ENCODE peak calls at places on chromosomes 11 and 22, in nine cellular contexts. J is fibroblast of pulmonary artery; S is heart right ventricle; N is progenitor cell of endocrine pancreas; U is activated CD4-positive, alpha-beta T cell treated with anti-CD3 and anti-CD28 coated beads, Interleukin-2, amount 50 U/mL, for 4 hours; V is T follicular helper cell; F is activated naive CD8-positive, alpha-beta T cell treated with anti-CD3 and anti-CD28 coated beads, Interleukin-2, amount 50 U/mL, for 16 hours; E is NCI-H345; B is Karpas-422. T is an unnamed sample.

GRCh38 chr11:48103621-48104561 is 112.7 kb upstream of the OR4B1 start:
- DNase-seq in E (peak), B (peak), S (no peak), J (peak), N (no peak), F (no peak), V (no peak), U (no peak), T (peak)

GRCh38 chr22:45429921-45430775 is 16.7 kb downstream of the RIBC2 start:
- DNase-seq in S (no peak), B (no peak), J (no peak), N (no peak), U (no peak), V (no peak), E (no peak), F (no peak), T (no peak)

GRCh38 chr22:47166446-47167016 is 404.1 kb downstream of the TBC1D22A start:
- DNase-seq in U (no peak), S (no peak), B (no peak), J (no peak), F (no peak), N (no peak), V (no peak), E (no peak), T (no peak)

GRCh38 chr22:50173983-50174355 is 3.4 kb downstream of the PANX2 start:
- DNase-seq in J (no peak), E (no peak), B (peak), F (no peak), U (no peak), S (no peak), N (no peak), V (no peak), T (no peak)

GRCh38 chr11:61650781-61651571 is 29.2 kb upstream of the DAGLA start:
- DNase-seq in B (no peak), S (no peak), V (no peak), F (no peak), E (no peak), N (no peak), U (no peak), J (no peak), T (no peak)

GRCh38 chr22:45072322-45072903 is 62.6 kb upstream of the PHF21B start:
- DNase-seq in F (no peak), E (no peak), B (no peak), N (no peak), V (no peak), S (no peak), U (no peak), J (peak), T (peak)

GRCh38 chr11:129639300-129639699 is 176.3 kb upstream of the TMEM45B start:
- DNase-seq in S (no peak), U (no peak), N (no peak), B (no peak), V (no peak), F (no peak), J (peak), E (no peak), T (peak)

GRCh38 chr11:23988381-23989006 is 508.4 kb upstream of the LUZP2 start:
- DNase-seq in J (peak), V (no peak), U (no peak), B (no peak), F (no peak), N (no peak), S (no peak), E (no peak), T (no peak)

GRCh38 chr22:29457730-29458129 is 19.3 kb downstream of the RFPL1 start:
- DNase-seq in V (no peak), U (no peak), J (peak), B (peak), S (no peak), N (no peak), E (peak), F (no peak), T (peak)

GRCh38 chr11:123063396-123064267 is 1.7 kb upstream of the HSPA8 start:
- DNase-seq in E (peak), J (peak), V (no peak), F (no peak), B (peak), U (no peak), S (peak), N (no peak), T (peak)

GRCh38 chr11:120432056-120433018 is 79.2 kb upstream of the GRIK4 start:
- DNase-seq in E (no peak), B (no peak), N (no peak), V (no peak), U (no peak), J (peak), S (peak), F (no peak), T (peak)

GRCh38 chr22:49296561-49296960 is 531.1 kb downstream of the BRD1 start:
- DNase-seq in B (no peak), V (no peak), E (no peak), J (no peak), S (no peak), N (peak), U (no peak), F (no peak), T (no peak)

GRCh38 chr11:123194308-123195181 is 503 bp downstream of the CLMP start:
- DNase-seq in U (no peak), J (peak), S (no peak), N (peak), B (no peak), F (no peak), V (no peak), E (peak), T (no peak)

GRCh38 chr22:38163844-38164577 is 17.6 kb downstream of the PLA2G6 start:
- DNase-seq in F (no peak), E (no peak), N (no peak), J (no peak), U (no peak), B (no peak), S (no peak), V (no peak), T (no peak)

GRCh38 chr11:17169876-17170275 is 37.9 kb downstream of the PIK3C2A start:
- DNase-seq in F (no peak), J (no peak), E (no peak), S (no peak), V (no peak), U (no peak), N (no peak), B (no peak), T (no peak)

GRCh38 chr11:17578958-17579357 is 31.9 kb downstream of the OTOG start:
- DNase-seq in J (no peak), V (no peak), U (no peak), S (no peak), B (no peak), N (no peak), E (no peak), F (no peak), T (no peak)

GRCh38 chr22:19811811-19812771 is 42.6 kb downstream of the GNB1L start:
- DNase-seq in U (no peak), N (no peak), F (no peak), J (no peak), B (no peak), S (no peak), V (no peak), E (no peak), T (no peak)

GRCh38 chr11:13880719-13881118 is 81.8 kb upstream of the SPON1 start:
- DNase-seq in E (no peak), F (no peak), J (no peak), B (no peak), N (no peak), U (no peak), V (no peak), S (no peak), T (peak)

GRCh38 chr11:33835143-33835878 is 56.6 kb downstream of the LMO2 start:
- DNase-seq in E (peak), B (peak), S (no peak), U (no peak), J (peak), N (no peak), F (no peak), V (no peak), T (no peak)

GRCh38 chr11:134449713-134450112 is 37.7 kb upstream of the B3GAT1 start:
- DNase-seq in U (no peak), J (no peak), N (no peak), V (no peak), S (no peak), B (no peak), F (no peak), E (peak), T (no peak)

GRCh38 chr22:29782061-29782845 is 15.1 kb downstream of the UQCR10 start:
- DNase-seq in V (no peak), U (no peak), S (peak), J (peak), E (no peak), F (no peak), B (no peak), N (no peak), T (peak)

GRCh38 chr11:124760205-124760652 is 1.9 kb downstream of the ESAM start:
- DNase-seq in F (no peak), B (no peak), V (no peak), J (no peak), S (peak), U (no peak), E (no peak), N (no peak), T (no peak)

GRCh38 chr11:86719781-86720463 is 47.5 kb upstream of the ME3 start:
- DNase-seq in F (no peak), V (no peak), J (peak), N (no peak), S (no peak), B (no peak), U (no peak), E (no peak), T (peak)

GRCh38 chr11:121082670-121083069 is 18.4 kb upstream of the TECTA start:
- DNase-seq in F (no peak), J (peak), S (no peak), U (no peak), V (no peak), B (no peak), E (no peak), N (peak), T (no peak)

GRCh38 chr11:122649133-122649532 is 6.4 kb upstream of the UBASH3B start:
- DNase-seq in J (no peak), U (no peak), V (no peak), E (no peak), N (no peak), F (no peak), S (no peak), B (no peak), T (no peak)

GRCh38 chr11:124717786-124718634 is 21.7 kb upstream of the NRGN start:
- DNase-seq in S (peak), V (peak), N (no peak), F (no peak), E (peak), B (no peak), U (no peak), J (peak), T (no peak)

GRCh38 chr22:49767355-49768062 is 60.2 kb downstream of the BRD1 start:
- DNase-seq in V (no peak), S (no peak), N (no peak), B (peak), F (no peak), U (peak), J (peak), E (peak), T (peak)

GRCh38 chr22:41273128-41273527 is 12.9 kb downstream of the RANGAP1 start:
- DNase-seq in F (no peak), N (no peak), V (no peak), J (no peak), B (no peak), E (no peak), U (no peak), S (no peak), T (no peak)

GRCh38 chr11:108302121-108302785 is 79.4 kb downstream of the ATM start:
- DNase-seq in B (no peak), N (no peak), V (no peak), J (peak), E (no peak), S (no peak), F (no peak), U (no peak), T (peak)

GRCh38 chr11:69292221-69292648 is 1.7 kb upstream of the MYEOV start:
- DNase-seq in B (peak), F (no peak), U (peak), S (no peak), J (peak), E (no peak), V (peak), N (no peak), T (no peak)

GRCh38 chr11:210122-210802 is 2.8 kb downstream of the RIC8A start:
- DNase-seq in N (no peak), J (peak), B (no peak), E (no peak), S (peak), U (no peak), F (no peak), V (no peak), T (peak)

GRCh38 chr11:44661311-44661717 is 65.4 kb upstream of the TSPAN18 start:
- DNase-seq in B (no peak), J (no peak), S (no peak), F (no peak), V (no peak), E (no peak), U (no peak), N (no peak), T (no peak)

GRCh38 chr22:19824197-19825015 is 30.3 kb downstream of the GNB1L start:
- DNase-seq in N (no peak), U (no peak), B (no peak), J (no peak), F (no peak), S (no peak), E (no peak), V (no peak), T (no peak)

GRCh38 chr22:23531283-23531921 is 48.7 kb downstream of the IGLL1 start:
- DNase-seq in S (no peak), N (no peak), J (no peak), B (no peak), F (no peak), E (no peak), V (no peak), U (no peak), T (no peak)

GRCh38 chr22:42645938-42646568 is 3.1 kb downstream of the CYB5R3 start:
- DNase-seq in J (no peak), F (no peak), B (no peak), V (no peak), E (no peak), S (no peak), U (no peak), N (no peak), T (no peak)

GRCh38 chr11:81886406-81887075 is 847.1 kb downstream of the FAM181B start:
- DNase-seq in U (no peak), B (no peak), S (no peak), V (no peak), J (no peak), F (no peak), E (no peak), N (no peak), T (no peak)